ENCODE peak calls at places on chromosomes 13 and 19, in ten cellular contexts. O is uterus, P is hepatocyte, C is fibroblast of mammary gland, Z is tibial nerve, E is foreskin fibroblast, R is GM23338, D is body of pancreas, I is GM12878, L is fibroblast of lung. K is an unnamed sample.

GRCh38 chr13:63463782-63464610 is 2048.3 kb upstream of the PCDH20 start:
- DNase-seq in O (no peak), P (no peak), C (no peak), Z (no peak), E (no peak), R (no peak), D (no peak), I (peak), L (no peak), K (no peak)

GRCh38 chr19:53977429-53977990 is 13.9 kb upstream of the CACNG6 start:
- DNase-seq in O (peak), P (peak), C (peak), Z (peak), E (peak), R (peak), D (peak), I (no peak), L (peak), K (peak)

GRCh38 chr13:53240316-53240715 is 211.7 kb downstream of the OLFM4 start:
- DNase-seq in O (no peak), P (no peak), C (no peak), Z (no peak), E (no peak), R (no peak), D (no peak), I (no peak), L (no peak), K (no peak)

GRCh38 chr19:58397533-58398037 is 2.1 kb downstream of the RNF225 start:
- DNase-seq in O (no peak), P (no peak), C (no peak), Z (no peak), E (no peak), R (no peak), D (no peak), I (no peak), L (no peak), K (no peak)

GRCh38 chr19:46402725-46403124 is 10.6 kb downstream of the CCDC8 start:
- DNase-seq in O (no peak), P (peak), C (no peak), Z (no peak), E (no peak), R (no peak), D (no peak), I (no peak), L (no peak), K (no peak)

GRCh38 chr19:20179946-20180345 is 12.9 kb downstream of the ZNF486 start:
- DNase-seq in O (peak), P (no peak), C (no peak), Z (no peak), E (no peak), R (no peak), D (no peak), I (no peak), L (peak), K (no peak)

GRCh38 chr19:54947381-54947780 is at the start of gene NLRP7:
- DNase-seq in O (no peak), P (no peak), C (no peak), Z (no peak), E (no peak), R (peak), D (no peak), I (no peak), L (no peak), K (no peak)

GRCh38 chr13:55613429-55614187 is 1527.1 kb upstream of the PRR20A start:
- DNase-seq in O (no peak), P (no peak), C (no peak), Z (no peak), E (no peak), R (no peak), D (no peak), I (no peak), L (no peak), K (no peak)

GRCh38 chr13:76968041-76968440 is 19.7 kb downstream of the ACOD1 start:
- DNase-seq in O (no peak), P (no peak), C (no peak), Z (no peak), E (no peak), R (no peak), D (no peak), I (no peak), L (no peak), K (no peak)

GRCh38 chr19:40822161-40822560 is 23.2 kb downstream of the EGLN2 start:
- DNase-seq in O (no peak), P (no peak), C (no peak), Z (no peak), E (no peak), R (no peak), D (no peak), I (no peak), L (no peak), K (no peak)

GRCh38 chr13:28611654-28612131 is 47.2 kb upstream of the POMP start:
- DNase-seq in O (no peak), P (no peak), C (no peak), Z (no peak), E (no peak), R (no peak), D (no peak), I (no peak), L (peak), K (no peak)

GRCh38 chr19:46863818-46864629 is 3.2 kb downstream of the ARHGAP35 start:
- DNase-seq in O (peak), P (no peak), C (peak), Z (no peak), E (no peak), R (peak), D (peak), I (no peak), L (peak), K (no peak)

GRCh38 chr19:58307736-58308135 is 2.6 kb downstream of the ERVK3-1 start:
- DNase-seq in O (no peak), P (no peak), C (no peak), Z (no peak), E (no peak), R (no peak), D (no peak), I (no peak), L (no peak), K (no peak)

DNA sequence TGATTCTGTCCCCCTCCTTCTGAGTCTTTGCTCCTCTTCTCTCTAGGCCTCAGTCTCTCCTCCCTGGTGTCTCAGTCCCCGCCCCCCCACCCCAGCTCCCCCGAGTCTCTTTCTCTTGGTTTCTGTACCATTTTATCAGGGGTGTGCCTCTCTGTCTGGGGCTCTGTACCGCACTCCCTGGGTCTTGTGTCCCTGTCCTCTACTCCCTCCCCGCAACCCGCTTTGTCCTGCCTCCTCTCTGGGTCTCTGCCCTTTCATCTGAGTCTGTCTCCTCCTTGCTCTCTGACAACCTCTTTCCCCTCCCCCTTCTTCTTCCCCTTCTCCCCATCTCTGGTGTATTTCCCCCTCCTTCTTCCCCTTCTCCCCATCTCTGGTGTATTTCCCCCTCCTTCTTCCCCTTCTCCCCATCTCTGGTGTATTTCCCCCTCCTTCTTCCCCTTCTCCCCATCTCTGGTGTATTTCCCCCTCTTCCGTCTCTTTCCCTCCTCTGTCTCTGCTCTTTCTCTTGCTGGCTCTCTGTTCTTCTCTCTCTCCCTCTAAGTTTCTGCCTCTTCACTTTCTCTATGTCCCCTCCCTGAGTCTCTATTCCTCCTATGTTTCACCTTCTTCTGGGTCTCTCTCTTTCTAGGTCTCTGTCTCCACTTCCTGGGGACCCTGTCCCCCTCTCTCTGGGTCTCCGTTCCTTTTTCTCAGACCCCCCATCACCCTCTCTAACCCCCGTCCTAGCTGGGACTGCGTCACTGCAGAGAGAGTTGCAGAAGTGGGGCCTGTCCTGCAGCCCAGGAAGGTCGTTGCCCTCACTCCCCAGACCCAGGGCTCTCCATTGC is 2.2 kb upstream of the KCNC3 start:
- DNase-seq in O (no peak), P (no peak), C (no peak), Z (no peak), E (no peak), R (peak), D (no peak), I (no peak), L (no peak), K (no peak)
- H3K4me3 ChIP-seq in O (no peak), P (peak), C (no peak), Z (peak), E (no peak), R (peak), D (no peak), I (peak), L (no peak), K (no peak)

GRCh38 chr13:110216006-110216402 is 91.0 kb downstream of the COL4A1 start:
- DNase-seq in O (no peak), P (no peak), C (no peak), Z (no peak), E (no peak), R (no peak), D (no peak), I (no peak), L (no peak), K (no peak)

GRCh38 chr13:110218601-110219201 is 88.3 kb downstream of the COL4A1 start:
- DNase-seq in O (no peak), P (no peak), C (no peak), Z (no peak), E (no peak), R (no peak), D (no peak), I (no peak), L (no peak), K (no peak)

GRCh38 chr13:110216403-110217041 is 90.4 kb downstream of the COL4A1 start:
- DNase-seq in O (peak), P (no peak), C (peak), Z (no peak), E (peak), R (no peak), D (no peak), I (no peak), L (peak), K (no peak)

GRCh38 chr13:110215606-110216005 is 91.4 kb downstream of the COL4A1 start:
- DNase-seq in O (no peak), P (no peak), C (no peak), Z (no peak), E (no peak), R (no peak), D (no peak), I (no peak), L (no peak), K (no peak)

GRCh38 chr13:110217811-110218210 is 89.1 kb downstream of the COL4A1 start:
- DNase-seq in O (no peak), P (no peak), C (no peak), Z (no peak), E (no peak), R (no peak), D (no peak), I (no peak), L (no peak), K (no peak)
- H3K4me3 ChIP-seq in O (no peak), P (no peak), C (no peak), Z (no peak), E (no peak), R (no peak), D (no peak), I (no peak), L (no peak), K (no peak)

GRCh38 chr13:83733293-83733692 is 149.0 kb downstream of the SLITRK1 start:
- DNase-seq in O (no peak), P (no peak), C (no peak), Z (no peak), E (no peak), R (no peak), D (no peak), I (no peak), L (no peak), K (no peak)
- H3K4me3 ChIP-seq in O (no peak), P (no peak), C (no peak), Z (no peak), E (no peak), R (no peak), D (no peak), I (no peak), L (no peak), K (no peak)

DNA sequence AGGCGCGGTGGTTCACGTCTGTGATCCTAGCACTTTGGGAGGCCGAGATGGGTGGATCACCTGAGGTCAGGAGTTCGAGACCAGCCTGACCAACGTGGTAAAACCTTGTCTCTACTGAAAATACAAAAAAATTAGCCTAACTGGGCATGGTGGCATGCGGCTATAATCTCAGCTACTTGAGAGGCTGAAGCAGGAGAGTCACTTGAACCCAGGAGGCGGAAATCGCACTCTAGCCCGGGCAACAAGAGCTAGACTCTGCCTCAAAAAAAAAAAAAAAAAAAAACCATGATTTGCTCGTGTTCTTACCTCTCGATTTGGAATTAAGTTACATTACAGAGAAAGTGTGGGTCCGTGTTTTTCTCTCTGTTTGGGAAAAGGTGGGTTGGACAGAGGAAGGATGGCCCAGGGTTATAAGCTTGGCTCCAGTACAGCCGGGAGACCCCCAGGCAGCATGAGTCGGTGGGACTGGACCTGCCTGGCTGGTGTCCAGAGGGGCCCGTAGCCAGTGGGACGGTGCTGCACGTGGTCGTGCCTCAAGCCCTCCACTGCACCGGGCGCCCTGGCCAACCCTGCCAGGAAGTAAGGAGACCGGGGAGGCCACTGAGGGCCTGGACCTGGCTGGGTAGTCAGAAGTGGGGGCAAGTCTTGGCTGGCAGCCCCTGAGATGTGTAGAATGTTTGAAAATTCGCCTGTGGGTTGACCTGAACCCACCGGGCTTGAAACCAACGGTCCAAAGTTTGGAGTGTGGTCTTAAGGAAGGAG is 3.7 kb downstream of the RPS15 start:
- DNase-seq in O (peak), P (no peak), C (no peak), Z (no peak), E (no peak), R (no peak), D (no peak), I (no peak), L (no peak), K (no peak)
- H3K4me3 ChIP-seq in O (no peak), P (no peak), C (no peak), Z (no peak), E (no peak), R (no peak), D (no peak), I (no peak), L (no peak), K (no peak)

DNA sequence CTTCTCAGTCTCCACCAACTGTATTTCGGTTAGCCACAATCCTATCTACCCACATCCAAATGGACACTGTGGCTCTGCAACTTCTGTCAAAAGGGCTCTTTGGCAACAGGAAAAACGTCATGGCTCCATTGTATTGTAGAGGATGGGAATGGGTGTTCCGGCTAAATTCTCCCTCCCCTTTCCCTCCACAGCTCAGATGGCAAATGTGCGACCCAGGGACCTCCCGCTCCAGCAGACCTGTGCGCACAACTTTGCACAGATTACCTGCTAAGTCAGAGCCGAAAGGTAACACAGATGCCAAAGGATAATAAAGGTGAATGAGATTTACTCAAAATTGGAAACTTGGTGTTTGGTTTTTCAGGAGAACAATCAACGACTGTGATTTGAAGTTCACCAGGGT is 948 bp upstream of the KL start:
- DNase-seq in O (peak), P (no peak), C (no peak), Z (peak), E (no peak), R (peak), D (no peak), I (no peak), L (no peak), K (no peak)
- H3K4me3 ChIP-seq in O (no peak), P (no peak), C (no peak), Z (no peak), E (no peak), R (peak), D (no peak), I (peak), L (no peak), K (no peak)